ENCODE peak calls at places on chromosomes 2 and 18, in four cellular contexts. One of them, this sample, is unnamed.

GRCh38 chr2:238352361-238352760 is 32.0 kb downstream of the TRAF3IP1 start:
- DNase-seq in heart left ventricle: no peak
- DNase-seq in cardiac muscle cell: no peak
- DNase-seq in lower lobe of right lung: no peak
- DNase-seq in this sample: no peak

GRCh38 chr2:148259674-148260073 is 238.8 kb downstream of the MBD5 start:
- DNase-seq in heart left ventricle: no peak
- DNase-seq in cardiac muscle cell: peak
- DNase-seq in lower lobe of right lung: no peak
- DNase-seq in this sample: no peak

GRCh38 chr2:112884869-112885502 is 26.0 kb upstream of the IL37 start:
- DNase-seq in heart left ventricle: peak
- DNase-seq in cardiac muscle cell: peak
- DNase-seq in lower lobe of right lung: peak
- DNase-seq in this sample: no peak

GRCh38 chr18:64929026-64929425 is 780.1 kb upstream of the LINC00305 start:
- DNase-seq in heart left ventricle: no peak
- DNase-seq in cardiac muscle cell: no peak
- DNase-seq in lower lobe of right lung: no peak
- DNase-seq in this sample: no peak

GRCh38 chr2:178761759-178762371 is 45.4 kb downstream of the TTN start:
- DNase-seq in heart left ventricle: no peak
- DNase-seq in cardiac muscle cell: peak
- DNase-seq in lower lobe of right lung: no peak
- DNase-seq in this sample: no peak

GRCh38 chr18:59904051-59904601 is 4.3 kb downstream of the PMAIP1 start:
- DNase-seq in heart left ventricle: no peak
- DNase-seq in cardiac muscle cell: no peak
- DNase-seq in lower lobe of right lung: no peak
- DNase-seq in this sample: no peak

GRCh38 chr2:230790981-230791380 is 73.8 kb upstream of the ITM2C start:
- DNase-seq in heart left ventricle: no peak
- DNase-seq in cardiac muscle cell: peak
- DNase-seq in lower lobe of right lung: no peak
- DNase-seq in this sample: no peak

GRCh38 chr2:10301946-10302478 is 692 bp upstream of the HPCAL1 start:
- DNase-seq in heart left ventricle: no peak
- DNase-seq in cardiac muscle cell: no peak
- DNase-seq in lower lobe of right lung: peak
- DNase-seq in this sample: no peak

GRCh38 chr18:12031836-12032235 is 50.5 kb downstream of the IMPA2 start:
- DNase-seq in heart left ventricle: peak
- DNase-seq in cardiac muscle cell: peak
- DNase-seq in lower lobe of right lung: no peak
- DNase-seq in this sample: no peak

GRCh38 chr18:8625693-8626092 is 16.5 kb downstream of the RAB12 start:
- DNase-seq in heart left ventricle: no peak
- DNase-seq in cardiac muscle cell: no peak
- DNase-seq in lower lobe of right lung: no peak
- DNase-seq in this sample: no peak

GRCh38 chr2:120881981-120882788 is 146.5 kb downstream of the GLI2 start:
- DNase-seq in heart left ventricle: peak
- DNase-seq in cardiac muscle cell: no peak
- DNase-seq in lower lobe of right lung: peak
- DNase-seq in this sample: no peak

GRCh38 chr2:70241338-70241737 is 7.1 kb downstream of the TIA1 start:
- DNase-seq in heart left ventricle: no peak
- DNase-seq in cardiac muscle cell: no peak
- DNase-seq in lower lobe of right lung: no peak
- DNase-seq in this sample: no peak

GRCh38 chr2:45595724-45596435 is 15.2 kb downstream of the SRBD1 start:
- DNase-seq in heart left ventricle: peak
- DNase-seq in cardiac muscle cell: peak
- DNase-seq in lower lobe of right lung: peak
- DNase-seq in this sample: no peak

GRCh38 chr2:152696476-152696875 is 20.8 kb downstream of the PRPF40A start:
- DNase-seq in heart left ventricle: no peak
- DNase-seq in cardiac muscle cell: no peak
- DNase-seq in lower lobe of right lung: no peak
- DNase-seq in this sample: no peak

GRCh38 chr2:43051316-43051715 is 175.1 kb downstream of the ZFP36L2 start:
- DNase-seq in heart left ventricle: no peak
- DNase-seq in cardiac muscle cell: peak
- DNase-seq in lower lobe of right lung: no peak
- DNase-seq in this sample: no peak

GRCh38 chr18:9827856-9828793 is 57.6 kb upstream of the TXNDC2 start:
- DNase-seq in heart left ventricle: peak
- DNase-seq in cardiac muscle cell: peak
- DNase-seq in lower lobe of right lung: peak
- DNase-seq in this sample: no peak

GRCh38 chr2:84771251-84771650 is 109.6 kb downstream of the TRABD2A start:
- DNase-seq in heart left ventricle: no peak
- DNase-seq in cardiac muscle cell: no peak
- DNase-seq in lower lobe of right lung: no peak
- DNase-seq in this sample: no peak

GRCh38 chr2:953975-954686 is 3.5 kb downstream of the SNTG2 start:
- DNase-seq in heart left ventricle: no peak
- DNase-seq in cardiac muscle cell: peak
- DNase-seq in lower lobe of right lung: no peak
- DNase-seq in this sample: no peak

GRCh38 chr18:59996370-59996966 is 96.7 kb downstream of the PMAIP1 start:
- DNase-seq in heart left ventricle: no peak
- DNase-seq in cardiac muscle cell: peak
- DNase-seq in lower lobe of right lung: no peak
- DNase-seq in this sample: no peak

GRCh38 chr2:223460774-223461211 is 141.4 kb downstream of the SCG2 start:
- DNase-seq in heart left ventricle: no peak
- DNase-seq in cardiac muscle cell: peak
- DNase-seq in lower lobe of right lung: no peak
- DNase-seq in this sample: no peak

GRCh38 chr2:229701716-229702115 is 12.6 kb downstream of the DNER start:
- DNase-seq in heart left ventricle: no peak
- DNase-seq in cardiac muscle cell: no peak
- DNase-seq in lower lobe of right lung: no peak
- DNase-seq in this sample: no peak

GRCh38 chr2:38060206-38060605 is 15.7 kb downstream of the CYP1B1 start:
- DNase-seq in heart left ventricle: no peak
- DNase-seq in cardiac muscle cell: no peak
- DNase-seq in lower lobe of right lung: no peak
- DNase-seq in this sample: no peak
- H3K27ac ChIP-seq in heart left ventricle: no peak
- H3K27ac ChIP-seq in cardiac muscle cell: no peak
- H3K27ac ChIP-seq in lower lobe of right lung: no peak
- H3K27ac ChIP-seq in this sample: no peak

GRCh38 chr2:218448934-218449333 is 30.0 kb downstream of the VIL1 start:
- DNase-seq in heart left ventricle: no peak
- DNase-seq in cardiac muscle cell: no peak
- DNase-seq in lower lobe of right lung: no peak
- DNase-seq in this sample: no peak
- H3K27ac ChIP-seq in heart left ventricle: no peak
- H3K27ac ChIP-seq in cardiac muscle cell: no peak
- H3K27ac ChIP-seq in lower lobe of right lung: no peak
- H3K27ac ChIP-seq in this sample: no peak

GRCh38 chr2:105768961-105769452 is 24.3 kb downstream of the NCK2 start:
- DNase-seq in heart left ventricle: no peak
- DNase-seq in cardiac muscle cell: peak
- DNase-seq in lower lobe of right lung: no peak
- DNase-seq in this sample: no peak
- H3K27ac ChIP-seq in heart left ventricle: no peak
- H3K27ac ChIP-seq in cardiac muscle cell: no peak
- H3K27ac ChIP-seq in lower lobe of right lung: no peak
- H3K27ac ChIP-seq in this sample: no peak

DNA sequence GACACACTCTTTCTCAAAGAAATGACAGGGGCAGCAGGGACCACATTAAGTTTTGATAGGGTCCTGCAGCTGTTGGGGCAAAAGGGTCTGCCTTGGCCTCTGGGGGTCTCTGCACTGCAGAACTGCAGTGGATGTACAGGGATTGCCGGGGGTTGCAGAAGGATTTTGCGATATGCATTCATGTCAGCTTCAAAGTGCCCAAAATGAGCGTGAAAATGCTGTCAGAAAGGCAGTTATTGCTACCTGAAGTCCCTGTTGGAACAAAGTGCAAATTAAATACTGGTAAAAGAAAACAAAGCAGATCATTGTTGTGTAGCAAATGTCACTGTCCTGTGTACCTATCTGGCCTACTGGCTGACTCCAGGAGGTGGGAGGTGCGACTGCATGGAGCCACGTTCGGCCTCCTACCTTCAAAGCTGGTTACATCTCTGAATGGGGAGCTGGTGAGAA is 78.8 kb upstream of the MAP4K3 start:
- DNase-seq in heart left ventricle: no peak
- DNase-seq in cardiac muscle cell: no peak
- DNase-seq in lower lobe of right lung: no peak
- DNase-seq in this sample: no peak
- H3K27ac ChIP-seq in heart left ventricle: peak
- H3K27ac ChIP-seq in cardiac muscle cell: no peak
- H3K27ac ChIP-seq in lower lobe of right lung: no peak
- H3K27ac ChIP-seq in this sample: no peak

GRCh38 chr2:241833101-241833937 is 24.3 kb downstream of the NEU4 start:
- DNase-seq in heart left ventricle: no peak
- DNase-seq in cardiac muscle cell: peak
- DNase-seq in lower lobe of right lung: no peak
- DNase-seq in this sample: no peak
- H3K27ac ChIP-seq in heart left ventricle: no peak
- H3K27ac ChIP-seq in cardiac muscle cell: no peak
- H3K27ac ChIP-seq in lower lobe of right lung: no peak
- H3K27ac ChIP-seq in this sample: no peak

GRCh38 chr2:26691881-26692813 is at the start of gene KCNK3:
- DNase-seq in heart left ventricle: peak
- DNase-seq in cardiac muscle cell: peak
- DNase-seq in lower lobe of right lung: peak
- DNase-seq in this sample: peak

GRCh38 chr2:26691140-26691539 is 1.4 kb upstream of the KCNK3 start:
- DNase-seq in heart left ventricle: peak
- DNase-seq in cardiac muscle cell: no peak
- DNase-seq in lower lobe of right lung: no peak
- DNase-seq in this sample: no peak

GRCh38 chr2:26694001-26694400 is 1.5 kb downstream of the KCNK3 start:
- DNase-seq in heart left ventricle: peak
- DNase-seq in cardiac muscle cell: no peak
- DNase-seq in lower lobe of right lung: no peak
- DNase-seq in this sample: no peak

GRCh38 chr2:26692814-26693286 is 328 bp downstream of the KCNK3 start:
- DNase-seq in heart left ventricle: no peak
- DNase-seq in cardiac muscle cell: peak
- DNase-seq in lower lobe of right lung: no peak
- DNase-seq in this sample: no peak

GRCh38 chr2:26693287-26693849 is 846 bp downstream of the KCNK3 start:
- DNase-seq in heart left ventricle: peak
- DNase-seq in cardiac muscle cell: no peak
- DNase-seq in lower lobe of right lung: no peak
- DNase-seq in this sample: no peak
- H3K27ac ChIP-seq in heart left ventricle: no peak
- H3K27ac ChIP-seq in cardiac muscle cell: no peak
- H3K27ac ChIP-seq in lower lobe of right lung: peak
- H3K27ac ChIP-seq in this sample: no peak

DNA sequence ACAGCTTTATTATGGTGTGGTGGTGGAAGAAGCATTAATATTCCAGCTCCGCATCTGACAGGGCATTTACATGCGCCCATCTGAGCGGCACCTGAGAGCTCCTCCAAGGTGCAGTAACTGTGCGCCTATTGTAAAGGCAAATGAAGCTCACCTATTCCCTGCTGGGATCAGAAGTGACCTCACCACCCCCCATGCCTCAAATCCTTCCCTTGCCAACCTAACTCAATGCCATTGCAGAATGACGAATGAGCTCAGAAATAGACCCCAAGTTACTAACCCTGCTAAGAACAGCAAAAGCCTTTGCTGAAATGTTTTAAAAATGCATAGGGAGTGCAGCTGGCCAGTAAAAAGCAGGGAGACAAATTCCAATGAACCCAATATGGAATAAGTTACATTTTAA is 14.3 kb downstream of the BCL11A start:
- DNase-seq in heart left ventricle: no peak
- DNase-seq in cardiac muscle cell: no peak
- DNase-seq in lower lobe of right lung: no peak
- DNase-seq in this sample: no peak
- H3K27ac ChIP-seq in heart left ventricle: peak
- H3K27ac ChIP-seq in cardiac muscle cell: no peak
- H3K27ac ChIP-seq in lower lobe of right lung: no peak
- H3K27ac ChIP-seq in this sample: no peak

GRCh38 chr18:78998350-78999055 is 18.9 kb downstream of the SALL3 start:
- DNase-seq in heart left ventricle: no peak
- DNase-seq in cardiac muscle cell: no peak
- DNase-seq in lower lobe of right lung: no peak
- DNase-seq in this sample: no peak
- H3K27ac ChIP-seq in heart left ventricle: no peak
- H3K27ac ChIP-seq in cardiac muscle cell: no peak
- H3K27ac ChIP-seq in lower lobe of right lung: no peak
- H3K27ac ChIP-seq in this sample: no peak

GRCh38 chr18:74976331-74976909 is 232.5 kb downstream of the PTGR3 start:
- DNase-seq in heart left ventricle: no peak
- DNase-seq in cardiac muscle cell: no peak
- DNase-seq in lower lobe of right lung: no peak
- DNase-seq in this sample: no peak

GRCh38 chr18:74977041-74977440 is 231.9 kb downstream of the PTGR3 start:
- DNase-seq in heart left ventricle: no peak
- DNase-seq in cardiac muscle cell: no peak
- DNase-seq in lower lobe of right lung: no peak
- DNase-seq in this sample: no peak

DNA sequence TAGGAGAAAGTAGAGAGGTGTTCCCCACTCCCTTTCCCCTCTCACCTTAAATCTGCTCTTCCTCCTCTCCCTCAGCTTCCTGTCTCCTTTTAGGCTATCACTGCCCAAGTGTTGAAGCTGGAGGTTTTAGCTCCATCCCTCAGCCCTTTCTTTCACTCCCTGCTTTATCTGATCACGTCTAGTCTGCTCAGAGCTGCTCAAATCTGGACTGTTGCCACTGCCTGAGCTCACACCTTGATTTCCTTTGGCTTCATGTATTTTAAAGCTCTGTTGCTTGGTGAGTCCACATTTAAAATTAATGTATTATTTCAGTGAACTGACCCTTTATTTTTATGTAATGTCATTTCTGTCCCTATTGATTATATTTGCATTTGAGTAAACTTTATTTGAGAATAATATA is 236.6 kb downstream of the PTGR3 start:
- DNase-seq in heart left ventricle: no peak
- DNase-seq in cardiac muscle cell: no peak
- DNase-seq in lower lobe of right lung: no peak
- DNase-seq in this sample: no peak
- H3K27ac ChIP-seq in heart left ventricle: no peak
- H3K27ac ChIP-seq in cardiac muscle cell: no peak
- H3K27ac ChIP-seq in lower lobe of right lung: no peak
- H3K27ac ChIP-seq in this sample: no peak